ENCODE peak calls at places on chromosomes 7 and 10, in six cellular contexts. T, Y, W, U, G and L are unnamed samples.

GRCh38 chr10:26468691-26469090 is 30.6 kb downstream of the APBB1IP start:
- DNase-seq in Y (no peak), G (no peak), U (no peak), W (no peak), T (no peak), L (no peak)

GRCh38 chr7:100629117-100629711 is 12.1 kb downstream of the TFR2 start:
- DNase-seq in Y (no peak), T (peak), W (no peak), G (peak), U (no peak), L (no peak)

GRCh38 chr10:30818854-30819253 is 189.3 kb upstream of the LYZL2 start:
- DNase-seq in G (no peak), T (no peak), W (no peak), Y (no peak), U (no peak), L (no peak)

GRCh38 chr7:78002715-78003114 is 204.1 kb downstream of the PHTF2 start:
- DNase-seq in T (peak), W (no peak), G (no peak), Y (no peak), U (no peak), L (no peak)

GRCh38 chr7:41465571-41465970 is 237.3 kb downstream of the INHBA start:
- DNase-seq in Y (no peak), T (no peak), W (no peak), U (no peak), G (no peak), L (no peak)

GRCh38 chr7:106598663-106599342 is 62.2 kb downstream of the CCDC71L start:
- DNase-seq in G (peak), T (peak), Y (peak), W (peak), U (peak), L (peak)

GRCh38 chr7:40646717-40647116 is 511.9 kb downstream of the SUGCT start:
- DNase-seq in Y (no peak), U (no peak), W (no peak), T (no peak), G (no peak), L (no peak)

GRCh38 chr7:10855583-10855982 is 118.1 kb upstream of the PHF14 start:
- DNase-seq in W (no peak), U (no peak), T (no peak), Y (no peak), G (no peak), L (no peak)

GRCh38 chr7:156069897-156070296 is 257.6 kb upstream of the SHH start:
- DNase-seq in W (no peak), G (no peak), Y (no peak), U (no peak), T (no peak), L (no peak)

GRCh38 chr10:133207627-133208026 is 22.4 kb upstream of the UTF1 start:
- DNase-seq in W (no peak), U (no peak), Y (no peak), G (no peak), T (no peak), L (no peak)

GRCh38 chr7:66157060-66157459 is 42.4 kb downstream of the CRCP start:
- DNase-seq in G (peak), T (peak), Y (no peak), W (no peak), U (no peak), L (no peak)

GRCh38 chr10:91135113-91135512 is 85.3 kb upstream of the PCGF5 start:
- DNase-seq in T (no peak), Y (no peak), U (no peak), W (no peak), G (no peak), L (no peak)

GRCh38 chr10:59805043-59805442 is 51.8 kb upstream of the MRLN start:
- DNase-seq in U (peak), T (peak), W (no peak), G (peak), Y (no peak), L (no peak)

GRCh38 chr10:6144609-6145413 is 56.0 kb downstream of the RBM17 start:
- DNase-seq in Y (peak), W (no peak), G (peak), U (no peak), T (peak), L (peak)

GRCh38 chr7:29915481-29916215 is 74.0 kb downstream of the SCRN1 start:
- DNase-seq in T (no peak), W (no peak), G (no peak), U (no peak), Y (no peak), L (no peak)

GRCh38 chr7:130371059-130371458 is 9.2 kb upstream of the CPA1 start:
- DNase-seq in T (no peak), Y (no peak), W (no peak), U (no peak), G (no peak), L (no peak)

GRCh38 chr7:1939434-1940401 is 269.6 kb downstream of the ELFN1 start:
- DNase-seq in T (peak), W (no peak), U (no peak), G (no peak), Y (no peak), L (no peak)

GRCh38 chr7:128831994-128832879 is 2.0 kb downstream of the FLNC start:
- DNase-seq in U (no peak), W (no peak), G (peak), T (peak), Y (peak), L (no peak)

DNA sequence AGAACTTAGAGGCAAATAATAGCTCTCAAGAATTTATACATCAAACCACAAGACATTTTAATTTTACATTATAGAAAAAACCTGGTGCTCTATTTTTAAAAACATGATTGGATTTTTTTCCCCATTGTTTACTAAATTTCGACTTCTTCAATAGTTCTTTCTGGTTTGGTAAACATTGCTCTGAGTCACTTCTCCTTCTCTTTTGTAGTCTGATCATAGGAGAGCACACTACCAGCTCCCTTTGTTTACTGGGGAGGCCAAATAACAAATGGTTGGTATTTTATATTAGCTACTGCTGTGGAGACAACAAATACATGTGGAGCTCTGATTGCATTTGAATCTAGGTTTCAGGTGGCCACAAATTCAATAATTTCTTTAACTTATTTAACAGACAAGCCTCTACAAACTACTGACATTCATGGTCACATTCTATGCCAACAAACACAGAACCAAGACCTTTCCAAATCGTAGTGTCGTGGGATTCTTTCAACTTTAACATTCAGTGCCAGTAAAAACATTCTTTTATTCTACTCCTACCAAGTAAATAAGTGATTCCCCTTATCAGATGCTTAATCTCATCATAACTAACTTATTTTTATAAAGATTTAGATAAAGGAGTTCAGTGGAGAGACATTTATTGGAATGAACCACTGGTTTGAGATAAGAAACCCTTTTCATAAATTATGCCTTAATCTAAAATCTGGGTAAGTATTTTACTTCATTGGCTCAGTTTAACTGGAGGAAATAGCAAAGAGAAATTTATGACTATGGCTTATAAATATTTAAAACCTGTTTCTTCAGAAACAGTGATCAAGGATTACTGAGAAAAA is 17.7 kb upstream of the FXYD4 start:
- DNase-seq in T (no peak), W (no peak), Y (no peak), G (no peak), U (no peak), L (no peak)
- TF ChIP-seq TAF1 in T (no peak), W (no peak), Y (no peak), G (no peak), U (no peak), L (no peak)

GRCh38 chr7:36219429-36219828 is 66.4 kb downstream of the EEPD1 start:
- DNase-seq in W (no peak), Y (no peak), U (no peak), G (no peak), T (no peak), L (no peak)
- TF ChIP-seq TAF1 in W (no peak), Y (no peak), U (no peak), G (no peak), T (no peak), L (no peak)

GRCh38 chr10:46283217-46283944 is 3.4 kb upstream of the ANTXRL start:
- DNase-seq in Y (no peak), U (no peak), T (no peak), G (no peak), W (no peak), L (no peak)
- TF ChIP-seq TAF1 in Y (no peak), U (no peak), T (no peak), G (no peak), W (no peak), L (no peak)

DNA sequence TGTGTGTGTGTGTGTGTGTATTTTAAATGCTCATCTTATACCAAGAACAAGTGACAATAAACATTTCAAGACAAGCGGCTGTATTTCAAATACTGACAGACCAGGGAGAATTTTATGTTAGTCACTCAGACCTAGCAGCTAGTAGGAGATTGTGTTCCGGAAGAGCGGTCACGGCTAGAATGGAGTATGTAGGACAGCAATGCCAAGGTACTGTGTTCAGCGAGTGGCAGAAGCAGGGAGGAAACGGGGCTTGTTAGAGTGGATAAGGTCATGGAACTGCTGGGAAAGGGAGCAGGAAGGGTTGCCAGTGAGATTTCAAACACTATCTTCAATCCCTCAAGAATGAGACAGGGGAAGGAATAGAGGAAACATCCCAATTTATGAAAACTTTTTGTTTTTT is 260.5 kb upstream of the PITRM1 start:
- DNase-seq in W (no peak), U (no peak), Y (no peak), G (no peak), T (no peak), L (no peak)
- TF ChIP-seq TAF1 in W (no peak), U (no peak), Y (no peak), G (no peak), T (no peak), L (no peak)

GRCh38 chr10:69800109-69800508 is 1.6 kb upstream of the COL13A1 start:
- DNase-seq in Y (no peak), G (peak), W (no peak), T (peak), U (no peak), L (no peak)

GRCh38 chr10:69801094-69801433 is 642 bp upstream of the COL13A1 start:
- DNase-seq in U (no peak), Y (peak), W (no peak), G (peak), T (peak), L (peak)

GRCh38 chr10:69800665-69801064 is 1.0 kb upstream of the COL13A1 start:
- DNase-seq in U (no peak), Y (no peak), G (no peak), T (no peak), W (no peak), L (no peak)

GRCh38 chr10:69802424-69803161 is 887 bp downstream of the COL13A1 start:
- DNase-seq in Y (no peak), T (no peak), W (no peak), G (peak), U (no peak), L (no peak)

GRCh38 chr10:69801434-69802315 is at the start of gene COL13A1:
- DNase-seq in T (peak), W (no peak), Y (no peak), G (peak), U (peak), L (peak)
- TF ChIP-seq TAF1 in T (no peak), W (no peak), Y (no peak), G (no peak), U (no peak), L (no peak)

DNA sequence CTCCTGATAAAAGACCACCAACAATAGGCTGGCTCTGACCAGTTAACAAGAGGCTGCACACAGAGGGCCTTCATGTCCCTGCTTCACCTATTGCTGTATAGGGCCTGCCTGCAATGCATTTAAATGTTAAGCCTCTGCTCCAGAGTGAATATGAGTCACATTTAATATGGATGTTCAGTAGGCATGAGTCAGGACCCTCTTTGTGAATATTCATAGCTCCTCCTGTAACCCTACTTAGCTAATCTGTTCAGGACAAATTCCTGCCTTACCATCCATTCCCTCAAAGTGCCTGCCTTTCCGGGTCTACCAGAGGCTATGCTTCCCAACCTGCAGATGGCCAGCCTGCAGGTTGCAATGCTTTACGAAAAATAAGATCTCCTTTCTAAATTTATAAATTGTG is 32.5 kb downstream of the ARHGAP22 start:
- DNase-seq in Y (no peak), T (no peak), W (no peak), U (no peak), G (no peak), L (no peak)
- TF ChIP-seq TAF1 in Y (no peak), T (no peak), W (no peak), U (no peak), G (no peak), L (no peak)

DNA sequence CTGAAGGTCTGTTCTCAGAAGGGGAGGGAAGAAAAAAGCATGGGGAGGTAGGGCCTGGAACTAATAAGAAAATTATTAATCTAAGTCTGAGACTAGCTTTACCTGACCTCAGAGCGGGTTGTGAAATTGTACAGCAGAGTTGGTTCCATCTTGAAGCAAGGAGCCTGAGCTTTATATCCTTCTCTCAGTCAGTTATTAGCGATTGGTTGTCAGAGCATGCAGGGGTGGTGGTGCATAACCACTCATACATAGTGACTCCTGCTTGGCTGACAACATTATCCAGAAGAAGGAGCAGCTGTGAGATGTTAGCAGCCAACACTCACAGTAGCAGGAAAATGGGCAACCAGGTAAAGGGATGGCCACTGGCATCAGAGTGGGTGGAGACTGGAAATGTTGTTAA is 976.3 kb upstream of the LRRTM3 start:
- DNase-seq in T (no peak), U (no peak), G (no peak), W (no peak), Y (no peak), L (no peak)
- TF ChIP-seq TAF1 in T (no peak), U (no peak), G (no peak), W (no peak), Y (no peak), L (no peak)

GRCh38 chr7:157558516-157558874 is 221.7 kb downstream of the DNAJB6 start:
- DNase-seq in T (no peak), W (no peak), G (no peak), U (no peak), Y (no peak), L (no peak)

GRCh38 chr7:157558061-157558460 is 221.3 kb downstream of the DNAJB6 start:
- DNase-seq in W (no peak), T (no peak), U (no peak), Y (no peak), G (no peak), L (no peak)

GRCh38 chr7:157559596-157560257 is 222.9 kb downstream of the DNAJB6 start:
- DNase-seq in W (no peak), Y (no peak), G (no peak), U (no peak), T (no peak), L (no peak)

GRCh38 chr7:157560258-157560654 is 223.5 kb downstream of the DNAJB6 start:
- DNase-seq in W (no peak), G (no peak), T (no peak), Y (no peak), U (no peak), L (no peak)

DNA sequence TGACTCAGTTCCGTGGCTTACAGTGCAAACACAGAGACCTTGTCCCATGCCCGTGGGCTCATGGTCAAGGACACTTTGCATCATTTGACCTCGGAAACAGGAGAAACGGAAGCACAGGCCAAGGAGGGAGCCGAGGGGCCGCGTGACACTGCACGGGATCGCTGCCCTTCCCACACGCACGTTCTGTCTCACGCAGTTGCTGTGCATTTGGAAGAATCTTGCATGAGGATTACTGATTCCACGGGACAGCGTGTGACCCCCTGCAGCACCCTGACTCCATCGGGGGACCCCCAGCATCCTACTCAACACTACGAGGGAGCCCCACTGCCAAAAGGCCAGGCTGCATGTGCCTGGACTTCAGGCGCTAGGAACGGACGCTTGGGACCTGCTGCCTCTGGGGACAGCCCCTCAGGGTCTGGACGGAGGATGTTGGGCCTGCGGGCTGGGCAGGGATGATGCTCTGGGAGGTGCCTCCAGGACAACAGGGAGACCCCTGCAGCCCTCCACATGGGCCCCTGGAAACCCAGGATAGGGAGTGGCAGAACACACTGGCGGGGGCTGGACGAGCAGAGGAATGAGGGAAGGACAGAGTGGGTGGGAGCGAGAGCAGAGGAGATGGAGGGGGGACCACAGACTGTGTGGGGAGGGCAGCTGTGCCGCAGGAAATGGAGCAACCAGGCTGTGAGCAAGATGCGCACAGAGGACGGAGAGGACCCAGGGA is 222.2 kb downstream of the DNAJB6 start:
- DNase-seq in W (no peak), Y (no peak), T (no peak), G (no peak), U (no peak), L (no peak)
- TF ChIP-seq TAF1 in W (no peak), Y (no peak), T (no peak), G (no peak), U (no peak), L (no peak)